ENCODE peak calls at places on chromosomes 4 and X, in seven cellular contexts. X is right atrium auricular region, M is astrocyte, T is neural progenitor cell, S is A673, P is HL-60, H is heart right ventricle. B is an unnamed sample.
A peak's percentile ranks its signal among the peaks of the same experiment; 100 is the strongest.

GRCh38 chr4:39541987-39542632 is 14.9 kb upstream of the UGDH start:
- DNase-seq in P (no peak), X (no peak), H (no peak), T (no peak), S (no peak), M (no peak), B (no peak)

GRCh38 chr4:154492288-154492687 is 689 bp upstream of the DCHS2 start:
- DNase-seq in X (no peak), P (no peak), H (no peak), T (peak; percentile 20), M (no peak), S (no peak), B (no peak)

GRCh38 chr4:63541828-63542227 is 867.4 kb downstream of the TECRL start:
- DNase-seq in P (no peak), S (no peak), H (no peak), T (no peak), M (no peak), X (no peak), B (no peak)

GRCh38 chr4:120683902-120684540 is 238.5 kb downstream of the PRDM5 start:
- DNase-seq in M (no peak), H (no peak), S (no peak), X (no peak), P (no peak), T (no peak), B (no peak)

GRCh38 chrX:31223817-31224216 is 152.0 kb upstream of the FTHL17 start:
- DNase-seq in H (no peak), M (peak; percentile 76), X (no peak), T (no peak), P (no peak), S (no peak), B (peak; percentile 41)

GRCh38 chrX:122046226-122046625 is 998.8 kb downstream of the GLUD2 start:
- DNase-seq in M (no peak), S (no peak), T (no peak), X (no peak), H (no peak), P (peak; percentile 18), B (no peak)

GRCh38 chrX:154505726-154506125 is 10.3 kb downstream of the FAM3A start:
- DNase-seq in M (peak; percentile 19), S (no peak), H (no peak), T (no peak), X (no peak), P (no peak), B (no peak)

GRCh38 chrX:77009691-77010090 is 437.5 kb upstream of the FGF16 start:
- DNase-seq in S (no peak), X (no peak), M (peak; percentile 79), H (no peak), P (no peak), T (no peak), B (no peak)

GRCh38 chr4:7161721-7162214 is 30.6 kb upstream of the SORCS2 start:
- DNase-seq in H (no peak), S (no peak), X (no peak), T (no peak), P (no peak), M (peak; percentile 73), B (no peak)

GRCh38 chr4:6468376-6468775 is 4.0 kb downstream of the PPP2R2C start:
- DNase-seq in X (peak; percentile 16), H (no peak), S (no peak), T (no peak), P (no peak), M (no peak), B (no peak)

GRCh38 chr4:127244515-127244914 is 388.2 kb upstream of the INTU start:
- DNase-seq in S (no peak), X (no peak), P (no peak), T (no peak), H (no peak), M (peak; percentile 9), B (no peak)

GRCh38 chr4:16717266-16717970 is 181.0 kb downstream of the LDB2 start:
- DNase-seq in P (no peak), T (no peak), M (peak; percentile 64), X (no peak), S (peak; percentile 17), H (no peak), B (no peak)

GRCh38 chr4:140704964-140705363 is 51.2 kb downstream of the TBC1D9 start:
- DNase-seq in S (no peak), P (no peak), T (no peak), X (no peak), M (no peak), H (no peak), B (no peak)

GRCh38 chr4:184166736-184167135 is 50.9 kb downstream of the ENPP6 start:
- DNase-seq in H (no peak), S (no peak), X (peak; percentile 50), M (no peak), P (no peak), T (no peak), B (no peak)

GRCh38 chrX:50081282-50081955 is 119.4 kb downstream of the AKAP4 start:
- DNase-seq in X (no peak), S (no peak), M (no peak), T (peak; percentile 50), P (peak; percentile 34), H (peak; percentile 15), B (no peak)

GRCh38 chrX:39922497-39922896 is 175.3 kb downstream of the BCOR start:
- DNase-seq in H (no peak), M (no peak), P (no peak), X (no peak), S (no peak), T (no peak), B (no peak)

GRCh38 chr4:102429553-102429952 is 71.6 kb upstream of the NFKB1 start:
- DNase-seq in X (no peak), M (peak; percentile 98), H (no peak), S (no peak), T (no peak), P (no peak), B (peak; percentile 87)

GRCh38 chr4:42488114-42488513 is 90.8 kb downstream of the SHISA3 start:
- DNase-seq in T (no peak), X (no peak), S (no peak), H (no peak), P (no peak), M (no peak), B (no peak)

GRCh38 chr4:15234585-15235126 is 193.2 kb upstream of the C1QTNF7 start:
- DNase-seq in X (no peak), P (no peak), S (peak; percentile 76), H (no peak), T (no peak), M (peak; percentile 96), B (peak; percentile 72)

GRCh38 chr4:185651851-185652250 is 116.5 kb upstream of the PDLIM3 start:
- DNase-seq in X (no peak), S (no peak), H (no peak), P (no peak), M (no peak), T (no peak), B (no peak)

DNA sequence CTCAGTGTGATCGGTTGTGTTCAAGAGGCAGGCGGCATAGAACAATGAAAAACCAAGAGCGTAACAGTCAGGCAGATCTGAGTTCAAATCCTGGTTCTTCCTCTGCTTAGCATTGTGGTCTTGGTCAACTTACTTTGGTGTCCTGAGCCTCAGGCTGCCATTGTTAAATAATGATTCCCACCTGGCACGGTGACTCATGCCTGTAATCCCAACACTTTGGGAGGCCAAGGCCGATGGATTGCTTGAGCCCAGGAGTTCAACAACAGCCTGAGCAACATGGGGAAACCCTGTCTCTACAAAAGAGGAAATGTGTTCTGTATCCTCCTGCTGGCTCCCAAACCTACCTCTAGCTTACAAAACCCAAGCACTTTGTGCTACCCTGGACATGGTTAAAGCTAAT is 129.0 kb upstream of the STX18 start:
- DNase-seq in P (no peak), X (no peak), T (no peak), H (no peak), S (no peak), M (peak; percentile 14), B (no peak)
- H3K27ac ChIP-seq in P (no peak overlapping the region), X (no peak overlapping the region), T (no peak overlapping the region), H (no peak overlapping the region), S (no peak overlapping the region), M (no peak overlapping the region), B (no peak overlapping the region)

DNA sequence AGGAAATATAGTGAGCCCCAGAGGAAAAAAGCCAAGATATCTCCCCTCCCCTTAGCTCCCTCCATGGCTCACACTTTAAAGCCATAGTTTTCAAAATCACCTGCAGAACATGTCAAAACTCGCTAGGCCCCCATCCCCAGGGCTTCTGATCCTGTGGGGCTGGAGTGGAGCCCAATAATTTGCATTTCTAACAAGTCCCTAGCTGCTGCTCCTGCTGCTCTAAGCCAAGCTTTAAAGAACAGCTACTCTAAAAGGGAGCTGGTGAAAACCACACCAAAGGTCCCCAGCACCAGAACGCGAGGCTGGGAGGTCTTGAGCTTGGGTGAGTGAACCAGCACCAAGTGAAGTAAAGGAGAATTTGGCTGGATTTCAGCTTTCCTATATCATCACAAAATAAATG is 237.1 kb downstream of the ZNF674 start:
- DNase-seq in P (no peak), H (no peak), M (no peak), S (no peak), T (no peak), X (no peak), B (no peak)
- TF ChIP-seq CTCF in P (no peak), H (no peak), M (no peak), S (no peak), T (no peak), X (no peak), B (no peak)

DNA sequence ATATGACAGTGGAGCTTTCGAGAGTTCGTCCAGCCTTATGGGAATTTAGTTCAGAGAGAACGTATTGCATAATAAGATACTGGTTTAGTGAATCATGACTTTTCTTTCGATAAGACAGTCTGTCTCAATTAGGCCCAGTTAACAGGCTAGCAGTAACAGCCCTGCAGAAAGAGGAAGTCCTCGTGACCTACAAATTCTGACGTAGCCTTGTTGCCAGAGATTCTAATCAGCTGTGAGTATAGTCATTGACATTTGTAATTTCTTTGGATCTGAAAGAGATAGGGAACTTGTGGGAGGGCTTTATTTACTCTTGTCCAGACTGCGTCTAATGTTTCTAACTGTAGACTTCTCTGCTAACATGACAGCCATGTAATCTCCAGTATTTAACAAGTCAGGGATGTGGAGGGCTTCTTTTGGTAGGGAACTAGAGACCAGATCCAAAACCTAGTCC is 15.8 kb downstream of the ART3 start:
- DNase-seq in T (no peak), H (no peak), M (peak; percentile 96), P (peak; percentile 92), X (no peak), S (no peak), B (peak; percentile 75)
- H3K27ac ChIP-seq in T (no peak overlapping the region), H (no peak overlapping the region), M (no peak overlapping the region), P (no peak overlapping the region), X (no peak overlapping the region), S (no peak overlapping the region), B (peak overlapping the region; percentile 71)

DNA sequence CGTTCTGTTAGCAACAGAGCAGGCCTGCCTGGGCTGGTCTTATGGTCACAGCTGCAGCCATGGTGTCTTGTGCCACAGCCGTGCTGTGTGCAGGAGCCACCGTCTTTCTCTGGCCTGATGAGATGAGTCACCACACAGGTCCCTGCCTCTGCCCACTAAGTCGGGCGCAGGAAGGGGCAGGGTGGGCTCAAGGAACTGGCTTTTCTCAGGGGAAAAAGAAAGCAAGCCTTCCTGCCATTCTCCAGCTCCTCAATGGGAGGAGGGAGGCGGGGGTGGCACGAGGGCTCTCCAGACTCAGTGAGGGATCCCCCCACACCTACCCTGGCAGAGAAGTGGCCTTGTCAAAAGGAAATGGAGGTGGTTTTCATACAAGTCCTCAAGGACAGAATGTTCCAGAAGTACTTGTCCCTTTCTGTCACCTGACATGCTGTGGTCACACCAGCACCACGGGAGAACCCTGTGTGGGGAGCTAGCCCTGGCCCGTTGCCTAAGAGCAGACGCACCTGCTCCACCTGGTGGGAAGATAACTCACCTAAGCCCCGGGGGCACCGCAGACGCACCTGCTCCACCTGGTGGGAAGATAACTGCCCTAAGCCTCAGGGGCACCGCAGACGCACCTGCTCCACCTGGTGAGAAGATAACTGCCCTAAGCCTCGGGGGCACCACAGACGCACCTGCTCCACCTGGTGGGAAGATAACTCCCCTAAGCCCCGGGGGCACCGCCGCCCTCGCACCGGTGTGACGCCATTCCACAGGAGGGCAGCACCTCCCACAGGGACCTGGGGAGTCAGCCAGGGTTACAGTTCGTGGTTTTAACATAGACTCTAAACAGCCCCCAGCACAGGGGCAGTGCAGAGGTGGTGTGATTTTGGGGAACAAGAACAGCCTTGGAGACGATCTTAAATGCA is 18.5 kb downstream of the UVSSA start:
- DNase-seq in M (no peak), T (no peak), P (no peak), S (no peak), H (no peak), X (no peak), B (no peak)
- TF ChIP-seq CTCF in M (no peak), T (peak; percentile 17), P (no peak), S (no peak), H (no peak), X (no peak), B (no peak)

B was measured in RWPE1.